ENCODE peak calls at places on chromosomes 7 and 10, in five cellular contexts. S is heart right ventricle, J is spleen, L is AG04450, W is Peyer's patch. V is an unnamed sample.

GRCh38 chr10:12499587-12499986 is 150.2 kb downstream of the CAMK1D start:
- DNase-seq in S (no peak), L (no peak), W (no peak), J (no peak), V (no peak)

GRCh38 chr10:71342850-71343773 is 24.1 kb downstream of the SLC29A3 start:
- DNase-seq in S (no peak), L (no peak), J (no peak), W (no peak), V (peak)

GRCh38 chr10:100802607-100803006 is 57.2 kb downstream of the PAX2 start:
- DNase-seq in S (no peak), W (no peak), J (peak), L (no peak), V (no peak)

GRCh38 chr7:139762886-139763285 is 14.9 kb downstream of the HIPK2 start:
- DNase-seq in S (no peak), W (no peak), L (no peak), J (no peak), V (no peak)

GRCh38 chr7:97021443-97022261 is 3.0 kb downstream of the DLX5 start:
- DNase-seq in L (no peak), W (no peak), S (no peak), J (peak), V (no peak)

GRCh38 chr7:111356941-111357340 is 205.4 kb downstream of the IMMP2L start:
- DNase-seq in L (no peak), S (no peak), W (no peak), J (no peak), V (no peak)

GRCh38 chr10:43966571-43966965 is 317.9 kb upstream of the ZNF32 start:
- DNase-seq in S (no peak), L (no peak), J (peak), W (no peak), V (no peak)

GRCh38 chr7:30511494-30511893 is 6.9 kb upstream of the GGCT start:
- DNase-seq in L (no peak), S (no peak), W (no peak), J (no peak), V (no peak)

GRCh38 chr10:7258948-7259523 is 151.8 kb downstream of the SFMBT2 start:
- DNase-seq in L (no peak), S (peak), J (no peak), W (no peak), V (peak)

GRCh38 chr10:34628174-34628802 is 186.8 kb downstream of the PARD3 start:
- DNase-seq in S (peak), J (no peak), L (no peak), W (peak), V (peak)

GRCh38 chr10:11661441-11661840 is 50.0 kb upstream of the USP6NL start:
- DNase-seq in S (no peak), L (no peak), W (no peak), J (peak), V (no peak)

GRCh38 chr10:117198088-117198487 is 799 bp downstream of the KCNK18 start:
- DNase-seq in S (no peak), W (no peak), L (no peak), J (peak), V (no peak)

GRCh38 chr7:115516341-115516740 is 514.2 kb downstream of the TFEC start:
- DNase-seq in J (no peak), L (no peak), W (no peak), S (no peak), V (no peak)

GRCh38 chr10:4763960-4764428 is 62.0 kb upstream of the AKR1E2 start:
- DNase-seq in J (no peak), S (no peak), L (peak), W (no peak), V (no peak)

GRCh38 chr10:24465899-24466615 is 257.1 kb downstream of the KIAA1217 start:
- DNase-seq in S (no peak), J (no peak), L (peak), W (no peak), V (peak)

GRCh38 chr10:24466616-24466949 is 257.1 kb downstream of the ARHGAP21 start:
- DNase-seq in L (no peak), J (no peak), W (no peak), S (no peak), V (no peak)

GRCh38 chr10:24467094-24467493 is 256.6 kb downstream of the ARHGAP21 start:
- DNase-seq in L (no peak), S (no peak), W (no peak), J (no peak), V (peak)

GRCh38 chr10:24463683-24464426 is 254.9 kb downstream of the KIAA1217 start:
- DNase-seq in S (no peak), W (no peak), L (peak), J (no peak), V (peak)

GRCh38 chr10:24465124-24465874 is 256.4 kb downstream of the KIAA1217 start:
- DNase-seq in W (peak), S (no peak), J (no peak), L (no peak), V (no peak)
- H3K4me3 ChIP-seq in W (no peak), S (peak), J (no peak), L (no peak), V (peak)

DNA sequence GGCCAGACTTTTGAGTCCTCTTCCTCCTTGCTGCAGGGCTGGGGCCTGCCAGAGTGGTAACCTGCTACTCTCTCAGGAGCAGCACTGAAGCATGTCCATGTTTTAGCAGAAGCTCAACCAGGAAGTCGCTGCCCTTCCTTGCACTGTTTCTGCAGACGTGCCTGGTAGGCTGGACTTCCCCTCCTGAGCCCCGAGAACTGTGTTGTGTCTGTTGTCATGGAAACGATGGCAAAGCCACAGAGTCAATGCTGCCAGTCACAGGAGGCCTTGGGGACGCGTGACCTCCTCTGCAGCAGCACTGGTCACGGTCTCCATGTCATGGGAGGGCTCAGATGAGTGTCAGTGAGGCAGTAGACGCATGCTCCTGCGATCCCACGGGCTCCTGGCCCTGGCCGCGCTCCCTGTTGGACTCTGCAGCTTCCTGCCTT is 145.5 kb downstream of the FANK1 start:
- DNase-seq in S (peak), L (no peak), W (no peak), J (peak), V (peak)
- H3K4me3 ChIP-seq in S (no peak), L (no peak), W (peak), J (peak), V (no peak)

GRCh38 chr7:117873056-117873932 is at the start of gene CTTNBP2:
- DNase-seq in L (no peak), J (peak), S (peak), W (peak), V (peak)
- H3K4me3 ChIP-seq in L (peak), J (peak), S (peak), W (peak), V (peak)

GRCh38 chr10:52312999-52313349 is 1.1 kb upstream of the DKK1 start:
- DNase-seq in W (no peak), J (no peak), S (no peak), L (no peak), V (peak)
- H3K4me3 ChIP-seq in W (no peak), J (peak), S (peak), L (peak), V (no peak)

V was measured in small intestine.